ENCODE peak calls at places on chromosomes 1 and 21, in seven cellular contexts. M, P, A, E, V, I and J are unnamed samples.

GRCh38 chr1:18077657-18078215 is 29.9 kb upstream of the IGSF21 start:
- DNase-seq in M (no peak), P (no peak), A (no peak), E (peak), V (no peak), I (no peak), J (peak)

GRCh38 chr1:59046730-59047157 is 250.2 kb upstream of the FGGY start:
- DNase-seq in M (no peak), P (no peak), A (no peak), E (no peak), V (no peak), I (no peak), J (no peak)

GRCh38 chr1:5718716-5719632 is 273.3 kb downstream of the NPHP4 start:
- DNase-seq in M (no peak), P (no peak), A (no peak), E (no peak), V (no peak), I (no peak), J (peak)

GRCh38 chr1:201774224-201774982 is 54.6 kb upstream of the IPO9 start:
- DNase-seq in M (peak), P (peak), A (no peak), E (no peak), V (peak), I (no peak), J (no peak)

GRCh38 chr1:116763116-116763786 is 9.0 kb downstream of the CD2 start:
- DNase-seq in M (peak), P (no peak), A (no peak), E (no peak), V (no peak), I (no peak), J (no peak)

GRCh38 chr1:233714631-233715217 is 100.8 kb downstream of the KCNK1 start:
- DNase-seq in M (no peak), P (no peak), A (no peak), E (peak), V (no peak), I (no peak), J (no peak)

GRCh38 chr21:33078907-33079582 is 9.1 kb downstream of the OLIG1 start:
- DNase-seq in M (peak), P (peak), A (no peak), E (no peak), V (peak), I (no peak), J (peak)

GRCh38 chr1:200779326-200779725 is 40.6 kb downstream of the CAMSAP2 start:
- DNase-seq in M (no peak), P (no peak), A (no peak), E (no peak), V (no peak), I (no peak), J (no peak)

GRCh38 chr1:25805863-25806225 is 5.9 kb downstream of the SELENON start:
- DNase-seq in M (peak), P (no peak), A (no peak), E (no peak), V (no peak), I (peak), J (peak)

GRCh38 chr1:230031131-230031530 is 35.9 kb upstream of the GALNT2 start:
- DNase-seq in M (peak), P (no peak), A (no peak), E (no peak), V (peak), I (no peak), J (no peak)

GRCh38 chr1:31771891-31772668 is 7.9 kb upstream of the ADGRB2 start:
- DNase-seq in M (no peak), P (no peak), A (no peak), E (no peak), V (no peak), I (no peak), J (no peak)

GRCh38 chr21:36709030-36709867 is 10.3 kb downstream of the SIM2 start:
- DNase-seq in M (no peak), P (no peak), A (no peak), E (no peak), V (no peak), I (no peak), J (no peak)

GRCh38 chr1:16905856-16906702 is 10.3 kb downstream of the RNU1-2 start:
- DNase-seq in M (peak), P (no peak), A (no peak), E (no peak), V (peak), I (no peak), J (no peak)

GRCh38 chr1:234604726-234605492 is 5.1 kb downstream of the IRF2BP2 start:
- DNase-seq in M (peak), P (no peak), A (no peak), E (no peak), V (peak), I (no peak), J (no peak)

GRCh38 chr1:206723500-206724472 is 39.1 kb downstream of the MAPKAPK2 start:
- DNase-seq in M (peak), P (peak), A (no peak), E (no peak), V (peak), I (peak), J (no peak)

GRCh38 chr1:109877320-109877771 is 33.3 kb upstream of the CSF1 start:
- DNase-seq in M (peak), P (peak), A (no peak), E (no peak), V (peak), I (peak), J (peak)

GRCh38 chr21:45255381-45256020 is 32.2 kb downstream of the POFUT2 start:
- DNase-seq in M (no peak), P (no peak), A (no peak), E (peak), V (no peak), I (no peak), J (no peak)

GRCh38 chr1:180210008-180210555 is 20.0 kb upstream of the LHX4 start:
- DNase-seq in M (no peak), P (no peak), A (no peak), E (no peak), V (no peak), I (no peak), J (no peak)

GRCh38 chr1:165592945-165593823 is 37.9 kb upstream of the MGST3 start:
- DNase-seq in M (peak), P (peak), A (peak), E (peak), V (peak), I (peak), J (peak)

GRCh38 chr1:188817814-188818213 is 1659.8 kb downstream of the BRINP3 start:
- DNase-seq in M (no peak), P (no peak), A (no peak), E (no peak), V (no peak), I (no peak), J (no peak)

GRCh38 chr1:164895026-164895907 is 336.3 kb downstream of the PBX1 start:
- DNase-seq in M (no peak), P (no peak), A (no peak), E (no peak), V (no peak), I (peak), J (no peak)

GRCh38 chr1:64172458-64172983 is 30.9 kb upstream of the UBE2U start:
- DNase-seq in M (peak), P (no peak), A (no peak), E (peak), V (peak), I (no peak), J (no peak)

GRCh38 chr1:117612517-117613248 is 6.8 kb downstream of the TENT5C start:
- DNase-seq in M (peak), P (peak), A (no peak), E (no peak), V (peak), I (no peak), J (no peak)

GRCh38 chr1:156623946-156624813 is 5.0 kb downstream of the HAPLN2 start:
- DNase-seq in M (peak), P (peak), A (peak), E (no peak), V (no peak), I (peak), J (peak)

GRCh38 chr1:45863117-45863670 is 59.8 kb downstream of the MAST2 start:
- DNase-seq in M (no peak), P (no peak), A (peak), E (no peak), V (no peak), I (no peak), J (no peak)

GRCh38 chr1:223066415-223066814 is 76.6 kb downstream of the TLR5 start:
- DNase-seq in M (no peak), P (no peak), A (no peak), E (no peak), V (no peak), I (no peak), J (no peak)